ENCODE peak calls at places on chromosomes 3 and 15, in four cellular contexts. O, T, H and K are unnamed samples.

GRCh38 chr3:114213669-114214541 is 23.5 kb downstream of the ZNF80 start:
- DNase-seq in O (peak; percentile 62), H (no peak), T (peak; percentile 92), K (peak; percentile 44)

GRCh38 chr3:187648177-187648576 is 22.0 kb downstream of the SST start:
- DNase-seq in T (peak; percentile 51), O (no peak), H (no peak), K (peak; percentile 6)

GRCh38 chr15:67149859-67150824 is 84.7 kb downstream of the SMAD3 start:
- DNase-seq in O (no peak), H (peak; percentile 23), T (peak; percentile 62), K (no peak)

GRCh38 chr15:51793521-51793920 is 35.9 kb upstream of the TMOD3 start:
- DNase-seq in H (no peak), T (no peak), O (no peak), K (no peak)

GRCh38 chr15:75195122-75195765 is 6.4 kb upstream of the C15orf39 start:
- DNase-seq in H (peak; percentile 28), O (no peak), T (no peak), K (no peak)

GRCh38 chr3:142984255-142984654 is 17.1 kb upstream of the U2SURP start:
- DNase-seq in H (no peak), T (no peak), O (no peak), K (no peak)

GRCh38 chr3:72746412-72747411 is 101.5 kb downstream of the SHQ1 start:
- DNase-seq in O (no peak), H (no peak), T (no peak), K (no peak)

GRCh38 chr3:62525276-62525675 is 151.9 kb upstream of the FEZF2 start:
- DNase-seq in T (no peak), H (no peak), O (no peak), K (no peak)

GRCh38 chr3:97793415-97794019 is 28.3 kb upstream of the CRYBG3 start:
- DNase-seq in T (peak; percentile 69), O (no peak), H (no peak), K (peak; percentile 9)

GRCh38 chr15:89452330-89452836 is 44.0 kb downstream of the RHCG start:
- DNase-seq in O (no peak), H (no peak), T (no peak), K (no peak)

GRCh38 chr15:90991587-90992285 is 2.6 kb downstream of the PRC1 start:
- DNase-seq in H (no peak), O (no peak), T (no peak), K (no peak)

GRCh38 chr3:46881819-46882376 is 4.4 kb downstream of the PTH1R start:
- DNase-seq in H (no peak), O (no peak), T (no peak), K (no peak)

GRCh38 chr15:28933710-28934445 is 48.1 kb downstream of the APBA2 start:
- DNase-seq in H (no peak), T (no peak), O (no peak), K (no peak)

GRCh38 chr3:98560911-98561310 is 29.1 kb downstream of the GPR15 start:
- DNase-seq in O (no peak), H (no peak), T (peak; percentile 89), K (no peak)

GRCh38 chr3:129413687-129414506 is 14.5 kb downstream of the EFCAB12 start:
- DNase-seq in O (no peak), H (no peak), T (peak; percentile 46), K (no peak)

GRCh38 chr15:31042731-31043130 is 51.3 kb upstream of the MTMR10 start:
- DNase-seq in O (no peak), H (no peak), T (no peak), K (no peak)

GRCh38 chr3:171691485-171691884 is 118.8 kb downstream of the PLD1 start:
- DNase-seq in H (no peak), O (no peak), T (no peak), K (no peak)